ENCODE peak calls at places on chromosomes 5 and 9, in four cellular contexts. C is mesenchymal stem cell, M is upper lobe of left lung, W is lower lobe of right lung. Y is an unnamed sample.

GRCh38 chr9:36187414-36187813 is 3.3 kb upstream of the CLTA start:
- DNase-seq in M (no peak), C (peak), W (no peak), Y (peak)

GRCh38 chr5:179906294-179906794 is 1.4 kb downstream of the TBC1D9B start:
- DNase-seq in C (no peak), M (peak), W (no peak), Y (no peak)

GRCh38 chr9:113640418-113640817 is 176.9 kb downstream of the RGS3 start:
- DNase-seq in W (no peak), M (no peak), C (no peak), Y (no peak)

GRCh38 chr9:5041390-5042115 is 56.5 kb downstream of the JAK2 start:
- DNase-seq in M (peak), W (no peak), C (no peak), Y (no peak)

GRCh38 chr5:134561871-134562296 is 36.4 kb downstream of the JADE2 start:
- DNase-seq in C (peak), M (no peak), W (no peak), Y (no peak)

GRCh38 chr5:169751490-169751889 is 114.4 kb downstream of the DOCK2 start:
- DNase-seq in M (no peak), W (no peak), C (no peak), Y (peak)

GRCh38 chr5:157574456-157575095 is 999 bp downstream of the ADAM19 start:
- DNase-seq in C (peak), M (peak), W (no peak), Y (no peak)

GRCh38 chr9:15541862-15542261 is 11.0 kb upstream of the CCDC171 start:
- DNase-seq in W (no peak), C (peak), M (no peak), Y (no peak)

GRCh38 chr5:32251864-32252458 is 60.8 kb downstream of the MTMR12 start:
- DNase-seq in M (no peak), W (no peak), C (no peak), Y (peak)

GRCh38 chr9:98760231-98760630 is 36.1 kb downstream of the ANKS6 start:
- DNase-seq in C (no peak), W (no peak), M (no peak), Y (no peak)

GRCh38 chr9:117662651-117663050 is 41.6 kb upstream of the TLR4 start:
- DNase-seq in C (no peak), W (no peak), M (no peak), Y (no peak)

DNA sequence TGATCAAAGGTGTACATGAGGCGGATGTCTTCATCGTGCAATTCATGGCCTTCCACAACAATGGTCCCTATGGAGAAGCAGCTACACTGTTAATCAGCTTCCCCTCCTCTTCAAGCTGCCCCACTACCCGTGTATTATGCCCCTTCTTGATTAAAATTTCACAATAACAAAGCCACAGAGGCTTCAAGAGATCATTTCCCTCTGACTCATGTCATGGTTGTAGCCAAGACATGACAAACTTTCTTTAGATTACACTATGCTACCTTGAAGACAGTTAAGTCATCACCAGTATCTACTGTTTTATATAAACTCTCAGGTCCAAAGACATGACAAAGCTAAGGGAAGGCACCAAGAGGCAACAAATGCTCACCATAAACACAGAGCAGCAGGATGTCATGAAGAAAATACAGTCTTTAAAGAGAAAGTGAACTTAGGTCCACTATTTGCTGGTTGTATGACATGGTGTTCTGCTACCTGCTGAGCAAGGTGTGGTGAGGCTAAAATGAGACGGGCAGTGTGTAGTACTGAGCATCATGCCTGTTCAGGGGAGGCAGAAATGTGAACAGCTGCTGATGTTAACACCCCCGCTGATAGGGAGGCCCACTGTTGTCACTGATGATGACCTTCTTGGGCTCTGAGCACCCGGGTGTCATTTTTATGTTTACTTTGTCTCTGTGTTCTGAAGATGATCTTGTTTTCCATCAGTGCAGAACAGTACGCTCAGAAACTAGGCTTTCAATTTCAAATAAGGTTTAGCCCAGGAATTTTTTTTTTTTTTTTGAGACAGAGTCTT is 48.3 kb downstream of the IARS1 start:
- DNase-seq in C (peak), W (no peak), M (no peak), Y (peak)
- H3K4me3 ChIP-seq in C (peak), W (no peak), M (no peak), Y (no peak)

GRCh38 chr5:80368666-80369270 is 39.1 kb upstream of the ZFYVE16 start:
- DNase-seq in W (no peak), M (no peak), C (no peak), Y (no peak)
- H3K4me3 ChIP-seq in W (no peak), M (no peak), C (no peak), Y (no peak)

GRCh38 chr9:37486616-37487544 is 1.1 kb downstream of the POLR1E start:
- DNase-seq in W (no peak), C (peak), M (no peak), Y (peak)
- H3K4me3 ChIP-seq in W (peak), C (peak), M (peak), Y (peak)

GRCh38 chr9:135774794-135775525 is 73.0 kb downstream of the KCNT1 start:
- DNase-seq in C (no peak), W (no peak), M (peak), Y (no peak)
- H3K4me3 ChIP-seq in C (no peak), W (no peak), M (no peak), Y (no peak)

DNA sequence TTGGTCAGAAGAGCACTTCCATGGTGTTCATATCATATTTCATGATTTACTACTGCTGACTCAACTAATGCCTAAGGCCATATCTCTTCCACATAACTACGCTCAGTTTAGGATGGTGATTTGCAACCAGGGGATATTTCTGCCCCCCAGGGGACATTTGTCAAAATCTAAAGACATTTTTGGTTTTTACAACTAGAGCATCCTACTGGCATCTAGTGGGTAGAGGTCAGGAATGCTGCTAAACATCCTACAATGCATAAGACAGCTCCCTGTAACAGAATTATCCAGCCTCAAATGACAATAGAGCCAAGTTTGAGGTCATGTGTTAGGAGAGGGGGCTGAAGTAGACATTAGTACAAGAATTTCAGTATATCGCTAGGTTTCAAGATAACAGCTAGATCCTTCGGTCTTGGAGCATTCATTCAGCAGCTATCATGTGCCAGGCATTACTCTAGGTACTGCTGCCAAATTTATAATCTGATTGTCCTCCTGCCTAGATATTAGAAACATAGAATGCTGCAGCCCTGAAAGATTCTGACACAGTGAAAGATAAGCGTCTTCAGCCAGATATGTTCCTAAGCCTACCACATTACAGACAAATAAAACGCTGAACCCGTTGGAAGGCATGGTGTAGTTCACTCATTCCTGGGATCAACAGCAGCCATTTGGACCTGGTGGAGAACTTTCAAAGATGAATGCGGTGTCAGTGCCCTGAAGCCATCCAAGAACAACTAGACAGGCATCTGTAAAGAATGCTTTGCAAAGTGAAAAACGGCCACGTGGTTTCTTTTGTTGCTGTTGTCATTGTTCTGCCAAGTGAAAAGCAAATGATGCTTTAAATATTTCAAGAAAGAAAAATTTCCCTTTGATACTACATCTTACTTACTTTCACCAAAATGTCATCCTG is 55.5 kb upstream of the FST start:
- DNase-seq in W (no peak), M (no peak), C (no peak), Y (no peak)
- H3K4me3 ChIP-seq in W (no peak), M (no peak), C (peak), Y (no peak)

GRCh38 chr9:95012035-95012708 is 285.7 kb downstream of the AOPEP start:
- DNase-seq in C (no peak), M (no peak), W (no peak), Y (no peak)
- H3K4me3 ChIP-seq in C (no peak), M (no peak), W (no peak), Y (no peak)